ENCODE peak calls at places on chromosomes 3 and 15, in six cellular contexts. N, W, U, I, D and C are unnamed samples.

GRCh38 chr3:155701882-155702465 is 42.9 kb downstream of the PLCH1 start:
- DNase-seq in N (peak; percentile 37), I (no peak), D (peak; percentile 31), U (no peak), W (no peak), C (no peak)

GRCh38 chr3:133837487-133838295 is 32.1 kb downstream of the SRPRB start:
- DNase-seq in W (no peak), U (no peak), N (no peak), D (no peak), I (no peak), C (no peak)

GRCh38 chr3:55532806-55533205 is 45.7 kb upstream of the WNT5A start:
- DNase-seq in U (no peak), W (no peak), I (no peak), D (no peak), N (no peak), C (no peak)

GRCh38 chr3:98768961-98769360 is 5.8 kb downstream of the ST3GAL6 start:
- DNase-seq in I (no peak), U (no peak), N (no peak), D (no peak), W (no peak), C (no peak)

GRCh38 chr3:16231983-16232382 is 32.8 kb downstream of the DPH3 start:
- DNase-seq in I (no peak), D (no peak), W (no peak), N (no peak), U (no peak), C (no peak)

GRCh38 chr3:12577379-12577778 is 20.5 kb downstream of the MKRN2 start:
- DNase-seq in U (no peak), N (no peak), W (no peak), I (no peak), D (no peak), C (no peak)

GRCh38 chr3:150365132-150365604 is 42.9 kb upstream of the TSC22D2 start:
- DNase-seq in I (no peak), U (no peak), D (no peak), W (no peak), N (peak; percentile 17), C (no peak)

GRCh38 chr15:76460871-76461270 is 124.3 kb downstream of the ISL2 start:
- DNase-seq in I (no peak), W (no peak), N (no peak), D (no peak), U (no peak), C (no peak)

GRCh38 chr15:29857196-29857595 is 34.9 kb upstream of the TJP1 start:
- DNase-seq in D (no peak), U (no peak), W (no peak), N (no peak), I (no peak), C (no peak)

GRCh38 chr3:98462901-98463300 is at the start of gene OR5K1:
- DNase-seq in W (no peak), U (no peak), D (no peak), I (no peak), N (no peak), C (no peak)